ENCODE peak calls at places on chromosomes 7 and 10, in four cellular contexts. U, R, E and F are unnamed samples. For H3K4me1 and H3K36me3, the result is how much of the 10 kb centered on the place peaks cover.

GRCh38 chr7:140645166-140645565 is 4.6 kb upstream of the DENND2A start:
- DNase-seq in U (no peak), R (no peak), E (no peak), F (no peak)

GRCh38 chr10:5663692-5664427 is 2.5 kb downstream of the ASB13 start:
- DNase-seq in U (no peak), R (no peak), E (no peak), F (no peak)

GRCh38 chr10:16440396-16441105 is 3.7 kb downstream of the PTER start:
- DNase-seq in U (no peak), R (no peak), E (no peak), F (no peak)

GRCh38 chr7:79982151-79982770 is 152.4 kb upstream of the GNAI1 start:
- DNase-seq in U (peak), R (no peak), E (no peak), F (no peak)

GRCh38 chr7:38796636-38797501 is 112.1 kb downstream of the VPS41 start:
- DNase-seq in U (peak), R (peak), E (no peak), F (no peak)

GRCh38 chr10:16521311-16522016 is at the start of gene C1QL3:
- DNase-seq in U (peak), R (no peak), E (no peak), F (no peak)

GRCh38 chr10:112314822-112315474 is 31.7 kb downstream of the TECTB start:
- DNase-seq in U (peak), R (peak), E (peak), F (peak)

GRCh38 chr10:131653140-131653539 is 247.7 kb upstream of the PPP2R2D start:
- DNase-seq in U (no peak), R (no peak), E (no peak), F (no peak)

GRCh38 chr7:81175291-81175942 is 256.6 kb upstream of the SEMA3C start:
- DNase-seq in U (no peak), R (no peak), E (no peak), F (no peak)

GRCh38 chr10:117004238-117004626 is 755 bp downstream of the SHTN1 start:
- DNase-seq in U (peak), R (no peak), E (no peak), F (no peak)

GRCh38 chr10:6144609-6145413 is 56.0 kb downstream of the RBM17 start:
- DNase-seq in U (peak), R (peak), E (peak), F (peak)

GRCh38 chr7:102012941-102013461 is 195.6 kb downstream of the CUX1 start:
- DNase-seq in U (peak), R (no peak), E (no peak), F (no peak)

GRCh38 chr7:88927-89921 is 103.1 kb upstream of the FAM20C start:
- DNase-seq in U (peak), R (no peak), E (peak), F (peak)

GRCh38 chr7:70419816-70420215 is 712.1 kb upstream of the GALNT17 start:
- DNase-seq in U (no peak), R (no peak), E (no peak), F (no peak)

GRCh38 chr7:77222819-77223218 is 23.2 kb upstream of the FGL2 start:
- DNase-seq in U (no peak), R (no peak), E (no peak), F (no peak)

GRCh38 chr10:26574783-26575182 is 122.7 kb upstream of the PDSS1 start:
- DNase-seq in U (no peak), R (no peak), E (no peak), F (no peak)

GRCh38 chr10:26579256-26580063 is 118.0 kb upstream of the PDSS1 start:
- DNase-seq in U (no peak), R (no peak), E (no peak), F (no peak)

GRCh38 chr10:26571655-26572054 is 125.8 kb upstream of the PDSS1 start:
- DNase-seq in U (no peak), R (no peak), E (no peak), F (no peak)

GRCh38 chr10:26573674-26574073 is 123.8 kb upstream of the PDSS1 start:
- DNase-seq in U (no peak), R (no peak), E (no peak), F (no peak)
- TF ChIP-seq CTCF in U (no peak), R (no peak), E (no peak), F (no peak)

GRCh38 chr10:124874-125273 is 10.4 kb upstream of the ZMYND11 start:
- DNase-seq in U (no peak), R (no peak), E (no peak), F (no peak)

GRCh38 chr10:132961-133898 is 2.0 kb upstream of the ZMYND11 start:
- DNase-seq in U (peak), R (no peak), E (no peak), F (no peak)

GRCh38 chr10:129800-130199 is 5.5 kb upstream of the ZMYND11 start:
- DNase-seq in U (no peak), R (no peak), E (no peak), F (no peak)

DNA sequence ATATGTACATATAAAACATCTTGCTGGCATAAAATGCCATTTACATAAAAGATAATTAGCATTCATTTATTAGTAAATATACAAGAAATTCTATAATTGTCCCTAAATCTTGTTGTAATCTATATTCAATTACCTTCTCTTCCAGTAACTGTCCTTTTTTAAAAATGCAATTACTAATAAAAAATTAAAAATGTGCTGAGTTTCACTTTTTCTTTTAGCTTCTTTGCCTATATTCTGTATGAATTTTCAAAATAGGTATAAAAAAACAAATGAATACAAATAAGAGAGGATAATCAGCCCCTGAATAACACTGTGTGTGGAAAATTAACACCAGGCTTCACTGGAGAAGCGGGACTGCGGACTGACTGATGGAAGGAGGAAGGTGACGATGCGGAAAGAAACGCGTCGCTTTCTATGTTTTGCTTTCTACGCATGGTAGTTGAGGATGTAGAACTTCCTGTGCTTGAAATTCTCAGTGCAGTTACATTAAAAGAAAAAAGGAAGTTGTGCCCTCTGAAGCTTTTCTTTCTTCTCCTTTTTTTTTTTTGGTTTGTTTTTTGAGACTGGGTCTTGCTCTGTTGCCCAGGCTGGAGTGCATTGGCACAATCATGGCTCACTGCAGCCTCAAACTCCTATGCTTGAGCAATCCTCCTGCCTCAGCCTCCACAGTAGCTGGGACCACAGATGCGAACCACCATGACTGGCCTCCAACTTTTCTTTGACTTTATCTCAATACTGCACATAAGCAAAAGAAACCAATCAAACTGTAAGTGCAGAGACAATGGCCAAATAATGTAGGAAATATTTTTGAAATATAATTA is 7.4 kb upstream of the ZMYND11 start:
- DNase-seq in U (no peak), R (no peak), E (no peak), F (no peak)
- H3K4me1 ChIP-seq in U (under half), R (under half), E (under half), F (under half)

GRCh38 chr7:158812684-158813083 is 16.6 kb downstream of the ESYT2 start:
- DNase-seq in U (no peak), R (no peak), E (no peak), F (no peak)
- H3K36me3 ChIP-seq in U (under half), R (under half), E (under half), F (under half)

GRCh38 chr7:18320971-18321567 is 174.5 kb upstream of the HDAC9 start:
- DNase-seq in U (peak), R (no peak), E (no peak), F (no peak)
- TF ChIP-seq CTCF in U (peak), R (peak), E (peak), F (peak)

GRCh38 chr10:93417886-93418285 is 64.2 kb downstream of the MYOF start:
- DNase-seq in U (no peak), R (no peak), E (no peak), F (no peak)

GRCh38 chr10:93416824-93417223 is 65.3 kb downstream of the MYOF start:
- DNase-seq in U (no peak), R (no peak), E (no peak), F (no peak)

GRCh38 chr10:93420091-93420490 is 62.0 kb downstream of the MYOF start:
- DNase-seq in U (peak), R (no peak), E (no peak), F (no peak)

GRCh38 chr10:93415693-93416092 is 66.4 kb downstream of the MYOF start:
- DNase-seq in U (no peak), R (no peak), E (no peak), F (no peak)

GRCh38 chr10:93417264-93417663 is 64.9 kb downstream of the MYOF start:
- DNase-seq in U (no peak), R (no peak), E (peak), F (no peak)
- H3K4me1 ChIP-seq in U (under half), R (under half), E (half or more), F (under half)

DNA sequence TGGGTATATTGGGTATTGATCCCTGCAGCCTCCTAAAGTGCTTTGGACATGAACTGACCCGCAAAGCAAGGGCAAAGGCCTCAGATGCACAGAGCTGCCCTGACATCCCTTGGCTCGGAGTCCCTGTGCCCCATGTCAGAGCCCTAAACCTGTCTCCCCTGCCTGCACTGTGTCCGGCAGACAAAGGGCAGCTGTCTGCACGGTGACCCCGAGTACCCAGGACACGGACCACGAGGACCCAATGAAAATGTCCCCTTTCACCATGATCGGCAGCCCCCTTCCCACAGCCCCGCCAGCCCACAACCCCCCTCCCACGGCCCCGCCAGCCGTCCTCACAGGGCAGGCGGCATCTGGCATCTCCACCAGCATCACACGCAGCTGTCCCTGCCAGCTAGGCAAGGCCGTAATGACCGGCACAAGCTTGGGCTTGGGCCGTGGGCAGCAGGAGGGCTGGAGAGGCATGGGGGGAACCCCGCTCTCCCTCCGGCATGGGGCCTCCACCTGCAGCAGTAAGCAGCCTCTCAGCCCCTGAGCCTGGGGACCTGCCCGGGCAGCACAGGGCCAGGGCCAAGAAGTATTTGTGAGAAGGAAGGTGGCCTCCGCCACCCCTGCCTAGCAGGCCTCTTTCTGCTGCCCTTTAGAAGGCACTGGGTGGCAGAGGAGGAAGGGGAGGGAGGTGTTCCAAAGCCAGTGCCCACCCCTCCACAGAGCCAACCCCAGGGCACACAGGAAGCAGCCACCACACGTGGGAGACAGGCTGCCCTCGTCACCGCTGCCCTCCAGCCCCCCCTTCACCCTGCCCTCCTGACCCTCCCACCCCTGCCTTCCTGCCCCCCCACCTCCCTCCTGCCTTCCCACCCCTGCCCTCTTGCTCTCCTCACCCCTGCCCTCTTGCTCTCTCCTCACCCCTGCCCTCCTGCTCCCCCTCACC is 10.1 kb downstream of the NUDT1 start:
- DNase-seq in U (no peak), R (no peak), E (no peak), F (no peak)
- H3K36me3 ChIP-seq in U (under half), R (under half), E (under half), F (under half)

GRCh38 chr10:36725581-36726520 is 399.5 kb upstream of the ANKRD30A start:
- DNase-seq in U (peak), R (no peak), E (no peak), F (peak)
- TF ChIP-seq CTCF in U (peak), R (peak), E (peak), F (no peak)